ENCODE peak calls at places on chromosomes 6 and 20, in six cellular contexts. G is GM12891, O is H1, B is HepG2, D is K562, X is GM12878. N is an unnamed sample.

GRCh38 chr20:8156603-8157079 is 24.6 kb downstream of the PLCB1 start:
- DNase-seq in G (no peak), O (no peak), B (peak; percentile 90), D (no peak), X (peak; percentile 23), N (no peak)

GRCh38 chr20:54557836-54558590 is 82.6 kb downstream of the DOK5 start:
- DNase-seq in G (no peak), O (no peak), B (no peak), D (no peak), X (no peak), N (no peak)

GRCh38 chr20:37758332-37758731 is 64.5 kb downstream of the CTNNBL1 start:
- DNase-seq in G (no peak), O (no peak), B (peak; percentile 24), D (peak; percentile 41), X (no peak), N (no peak)

GRCh38 chr6:141963543-141964295 is 169.0 kb upstream of the GJE1 start:
- DNase-seq in G (no peak), O (no peak), B (no peak), D (no peak), X (no peak), N (no peak)

GRCh38 chr6:116398366-116399005 is 27.7 kb downstream of the DSE start:
- DNase-seq in G (no peak), O (no peak), B (no peak), D (no peak), X (no peak), N (no peak)

GRCh38 chr6:149436647-149437046 is 36.6 kb downstream of the SUMO4 start:
- DNase-seq in G (no peak), O (no peak), B (no peak), D (no peak), X (no peak), N (no peak)

GRCh38 chr6:117317261-117317660 is 51.9 kb downstream of the VGLL2 start:
- DNase-seq in G (no peak), O (no peak), B (peak; percentile 39), D (no peak), X (no peak), N (no peak)

GRCh38 chr6:106098383-106099234 is 12.5 kb downstream of the PRDM1 start:
- DNase-seq in G (no peak), O (no peak), B (no peak), D (peak; percentile 28), X (peak; percentile 66), N (no peak)

GRCh38 chr20:38059832-38060231 is 26.3 kb downstream of the RPRD1B start:
- DNase-seq in G (no peak), O (no peak), B (peak; percentile 93), D (no peak), X (no peak), N (no peak)

GRCh38 chr6:122068291-122068769 is 331.1 kb upstream of the HSF2 start:
- DNase-seq in G (no peak), O (no peak), B (no peak), D (no peak), X (no peak), N (no peak)

GRCh38 chr6:133326584-133326983 is 85.4 kb downstream of the EYA4 start:
- DNase-seq in G (no peak), O (no peak), B (no peak), D (no peak), X (no peak), N (no peak)

GRCh38 chr6:26553739-26554668 is 15.8 kb downstream of the HMGN4 start:
- DNase-seq in G (no peak), O (no peak), B (peak; percentile 81), D (peak; percentile 62), X (no peak), N (no peak)

GRCh38 chr6:145844933-145845531 is 30.4 kb upstream of the FBXO30 start:
- DNase-seq in G (no peak), O (no peak), B (no peak), D (no peak), X (no peak), N (no peak)

GRCh38 chr20:40532103-40532502 is 156.9 kb downstream of the MAFB start:
- DNase-seq in G (no peak), O (no peak), B (peak; percentile 31), D (peak; percentile 33), X (no peak), N (no peak)

GRCh38 chr6:163085426-163085825 is 329.1 kb upstream of the QKI start:
- DNase-seq in G (no peak), O (no peak), B (no peak), D (no peak), X (no peak), N (no peak)

GRCh38 chr6:2756687-2757224 is 6.0 kb upstream of the MYLK4 start:
- DNase-seq in G (no peak), O (no peak), B (peak; percentile 42), D (no peak), X (no peak), N (no peak)

GRCh38 chr6:168083142-168083885 is 4.3 kb upstream of the FRMD1 start:
- DNase-seq in G (no peak), O (no peak), B (no peak), D (no peak), X (no peak), N (no peak)

GRCh38 chr6:97440590-97441176 is 157.7 kb upstream of the MMS22L start:
- DNase-seq in G (no peak), O (no peak), B (peak; percentile 54), D (no peak), X (no peak), N (no peak)

GRCh38 chr20:63538204-63539091 is 1.3 kb upstream of the PTK6 start:
- DNase-seq in G (no peak), O (no peak), B (peak; percentile 67), D (no peak), X (no peak), N (no peak)

GRCh38 chr6:107110200-107110599 is 5.1 kb downstream of the BEND3 start:
- DNase-seq in G (no peak), O (no peak), B (no peak), D (no peak), X (no peak), N (no peak)

GRCh38 chr20:63624486-63624885 is 2.4 kb downstream of the GMEB2 start:
- DNase-seq in G (no peak), O (no peak), B (peak; percentile 80), D (no peak), X (no peak), N (no peak)

GRCh38 chr6:156911581-156911980 is 134.4 kb downstream of the ARID1B start:
- DNase-seq in G (no peak), O (no peak), B (no peak), D (no peak), X (no peak), N (no peak)

GRCh38 chr6:138655828-138656227 is 117.7 kb upstream of the CCDC28A start:
- DNase-seq in G (no peak), O (no peak), B (no peak), D (no peak), X (no peak), N (no peak)

GRCh38 chr20:44776977-44777376 is 31.3 kb downstream of the KCNK15 start:
- DNase-seq in G (no peak), O (no peak), B (peak; percentile 31), D (no peak), X (no peak), N (no peak)

GRCh38 chr20:37943501-37944455 is 40.9 kb downstream of the VSTM2L start:
- DNase-seq in G (no peak), O (no peak), B (no peak), D (peak; percentile 48), X (no peak), N (no peak)

GRCh38 chr6:43621078-43621835 is 7.8 kb downstream of the GTPBP2 start:
- DNase-seq in G (no peak), O (no peak), B (no peak), D (no peak), X (no peak), N (no peak)

GRCh38 chr20:58651548-58651822 is 402 bp downstream of the STX16 start:
- DNase-seq in G (no peak), O (no peak), B (peak; percentile 36), D (no peak), X (no peak), N (no peak)

GRCh38 chr6:144661101-144661806 is 376.1 kb downstream of the UTRN start:
- DNase-seq in G (no peak), O (no peak), B (peak; percentile 93), D (no peak), X (no peak), N (no peak)

GRCh38 chr6:87151786-87152527 is 3.4 kb upstream of the ZNF292 start:
- DNase-seq in G (peak; percentile 38), O (no peak), B (no peak), D (no peak), X (no peak), N (peak; percentile 42)
- TF ChIP-seq POLR2AphosphoS5 in G (no peak), O (peak; percentile 20), B (no peak), D (no peak), X (peak; percentile 27), N (peak; percentile 79)

DNA sequence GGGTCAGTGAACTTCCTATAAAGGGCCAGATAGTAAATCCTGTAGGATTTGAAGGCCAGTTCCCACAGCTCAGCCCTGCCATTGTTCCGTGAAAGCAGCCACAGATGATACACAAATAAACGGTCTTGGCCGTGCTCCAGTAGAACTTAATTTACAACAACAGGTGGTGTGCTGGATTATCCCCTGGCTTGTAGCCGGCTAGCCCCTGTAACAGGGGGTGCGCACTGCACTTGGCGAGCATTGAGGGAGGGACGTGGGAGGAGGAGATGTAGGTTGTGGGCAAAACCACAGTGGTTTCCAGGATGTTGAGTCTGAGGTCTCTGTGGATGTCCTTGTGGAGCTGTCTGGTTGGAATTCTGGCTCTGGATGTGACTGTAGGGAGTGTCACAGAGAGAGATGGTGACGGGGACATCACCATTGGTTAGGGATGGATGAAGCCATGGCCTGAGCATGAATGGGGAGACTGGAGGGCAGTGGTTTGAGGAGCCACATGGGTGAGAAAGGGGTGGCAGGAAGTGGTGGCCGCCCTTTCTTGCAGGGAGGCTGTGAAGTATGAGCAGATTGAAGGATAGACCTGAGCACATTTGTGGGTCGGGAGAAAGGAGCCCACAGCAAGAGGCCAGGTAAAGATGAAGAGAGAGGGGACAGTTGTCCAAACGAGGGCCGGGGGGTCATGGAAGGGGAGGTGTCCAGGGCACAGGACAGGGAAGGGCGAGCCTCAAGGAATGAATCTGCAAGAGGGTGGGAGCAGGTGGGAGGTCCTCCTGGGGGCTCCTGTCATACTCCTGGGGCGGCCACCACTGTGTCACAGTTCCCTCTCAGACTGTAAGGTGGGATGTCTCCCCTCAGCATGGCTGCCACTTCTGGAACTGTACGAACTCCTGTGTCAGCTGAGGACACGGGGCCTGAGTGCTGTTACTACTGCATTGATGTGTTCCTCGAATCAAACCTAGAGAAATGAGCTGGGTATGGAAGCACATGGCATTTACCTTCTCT is 53.6 kb downstream of the CDH26 start:
- DNase-seq in G (no peak), O (no peak), B (no peak), D (no peak), X (no peak), N (no peak)
- TF ChIP-seq TAF1 in G (no peak), O (no peak), B (no peak), D (no peak), X (no peak), N (no peak)

GRCh38 chr6:82247634-82248232 is at the start of gene IBTK:
- DNase-seq in G (peak; percentile 87), O (peak; percentile 84), B (peak; percentile 94), D (peak; percentile 98), X (peak; percentile 69), N (peak; percentile 84)
- TF ChIP-seq POLR2A in G (peak; percentile 52), O (peak; percentile 77), B (peak; percentile 27), D (peak; percentile 86), X (peak; percentile 77), N (peak; percentile 60)

DNA sequence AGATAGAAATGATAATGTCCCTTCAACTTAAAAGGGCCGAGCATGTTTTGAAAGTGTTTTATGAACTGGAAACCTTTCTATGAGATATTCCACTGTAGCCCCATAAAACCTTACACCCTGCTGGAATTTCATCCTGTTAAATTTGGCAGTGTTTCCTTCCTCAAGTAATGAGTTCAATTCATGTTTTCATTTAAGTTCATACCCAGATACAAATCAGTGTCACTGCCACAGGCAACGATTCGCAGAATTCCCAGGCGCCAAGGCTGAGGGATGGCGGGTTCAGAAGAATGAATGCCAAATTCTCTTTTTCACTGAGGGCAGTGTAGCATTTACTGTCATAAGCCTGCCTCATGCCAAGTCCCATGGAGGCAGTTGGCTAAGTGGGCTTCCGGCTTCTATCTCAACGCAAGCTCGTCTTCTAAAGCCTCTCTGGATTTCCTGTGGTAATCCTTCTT is 511.8 kb upstream of the ID4 start:
- DNase-seq in G (no peak), O (no peak), B (no peak), D (no peak), X (no peak), N (no peak)
- TF ChIP-seq POLR2AphosphoS5 in G (no peak), O (no peak), B (no peak), D (no peak), X (no peak), N (no peak)